ENCODE peak calls at places on chromosome 1, in nine cellular contexts. E is K562, F is transverse colon, R is spleen, I is H1, N is suprapubic skin, K is endothelial cell of umbilical vein, S is breast epithelium, Q is sigmoid colon. U is an unnamed sample.

GRCh38 chr1:115073298-115074087 is 15.8 kb downstream of the TSPAN2 start:
- DNase-seq in E (no peak), F (no peak), R (no peak), I (no peak), N (no peak), K (no peak), S (no peak), Q (no peak), U (no peak)

GRCh38 chr1:17521946-17522612 is 17.4 kb upstream of the ARHGEF10L start:
- DNase-seq in E (peak; percentile 18), F (peak; percentile 82), R (no peak), I (no peak), N (no peak), K (no peak), S (no peak), Q (no peak), U (no peak)

GRCh38 chr1:2517966-2518365 is 8.4 kb downstream of the PANK4 start:
- DNase-seq in E (no peak), F (no peak), R (no peak), I (no peak), N (no peak), K (no peak), S (no peak), Q (no peak), U (no peak)

GRCh38 chr1:247375747-247376146 is 40.2 kb upstream of the NLRP3 start:
- DNase-seq in E (no peak), F (no peak), R (no peak), I (no peak), N (no peak), K (no peak), S (no peak), Q (no peak), U (no peak)

GRCh38 chr1:112263464-112263863 is 132.6 kb upstream of the CTTNBP2NL start:
- DNase-seq in E (no peak), F (no peak), R (no peak), I (no peak), N (no peak), K (peak; percentile 55), S (no peak), Q (no peak), U (no peak)

GRCh38 chr1:8423702-8424538 is 106.0 kb downstream of the SLC45A1 start:
- DNase-seq in E (peak; percentile 66), F (peak; percentile 63), R (peak; percentile 89), I (peak; percentile 41), N (peak; percentile 78), K (peak; percentile 75), S (no peak), Q (peak; percentile 74), U (peak; percentile 37)

GRCh38 chr1:181656491-181656890 is 173.2 kb downstream of the CACNA1E start:
- DNase-seq in E (no peak), F (no peak), R (no peak), I (no peak), N (no peak), K (no peak), S (no peak), Q (no peak), U (no peak)

GRCh38 chr1:94081566-94082344 is 39.2 kb downstream of the ABCA4 start:
- DNase-seq in E (no peak), F (no peak), R (no peak), I (no peak), N (no peak), K (no peak), S (no peak), Q (no peak), U (no peak)

GRCh38 chr1:213689260-213689659 is 298.5 kb upstream of the PROX1 start:
- DNase-seq in E (no peak), F (no peak), R (no peak), I (no peak), N (no peak), K (no peak), S (no peak), Q (no peak), U (no peak)

GRCh38 chr1:27630859-27631491 is 4.0 kb downstream of the FGR start:
- DNase-seq in E (no peak), F (no peak), R (peak; percentile 84), I (no peak), N (no peak), K (no peak), S (no peak), Q (peak; percentile 81), U (no peak)

GRCh38 chr1:195604287-195604686 is 1004.0 kb downstream of the KCNT2 start:
- DNase-seq in E (no peak), F (no peak), R (no peak), I (no peak), N (no peak), K (no peak), S (no peak), Q (no peak), U (no peak)

GRCh38 chr1:156992215-156992614 is 53.3 kb downstream of the ARHGEF11 start:
- DNase-seq in E (no peak), F (peak; percentile 20), R (no peak), I (no peak), N (no peak), K (no peak), S (no peak), Q (no peak), U (no peak)

GRCh38 chr1:30117685-30118084 is 605.7 kb downstream of the MATN1 start:
- DNase-seq in E (peak; percentile 19), F (no peak), R (no peak), I (no peak), N (no peak), K (no peak), S (no peak), Q (no peak), U (no peak)

GRCh38 chr1:12121212-12122000 is 45.4 kb upstream of the TNFRSF1B start:
- DNase-seq in E (no peak), F (no peak), R (peak; percentile 30), I (no peak), N (no peak), K (no peak), S (no peak), Q (no peak), U (no peak)
- TF ChIP-seq POLR2AphosphoS5 in E (no peak), F (peak; percentile 55), R (no peak), I (no peak), N (no peak), K (no peak), S (no peak), Q (no peak), U (no peak)

DNA sequence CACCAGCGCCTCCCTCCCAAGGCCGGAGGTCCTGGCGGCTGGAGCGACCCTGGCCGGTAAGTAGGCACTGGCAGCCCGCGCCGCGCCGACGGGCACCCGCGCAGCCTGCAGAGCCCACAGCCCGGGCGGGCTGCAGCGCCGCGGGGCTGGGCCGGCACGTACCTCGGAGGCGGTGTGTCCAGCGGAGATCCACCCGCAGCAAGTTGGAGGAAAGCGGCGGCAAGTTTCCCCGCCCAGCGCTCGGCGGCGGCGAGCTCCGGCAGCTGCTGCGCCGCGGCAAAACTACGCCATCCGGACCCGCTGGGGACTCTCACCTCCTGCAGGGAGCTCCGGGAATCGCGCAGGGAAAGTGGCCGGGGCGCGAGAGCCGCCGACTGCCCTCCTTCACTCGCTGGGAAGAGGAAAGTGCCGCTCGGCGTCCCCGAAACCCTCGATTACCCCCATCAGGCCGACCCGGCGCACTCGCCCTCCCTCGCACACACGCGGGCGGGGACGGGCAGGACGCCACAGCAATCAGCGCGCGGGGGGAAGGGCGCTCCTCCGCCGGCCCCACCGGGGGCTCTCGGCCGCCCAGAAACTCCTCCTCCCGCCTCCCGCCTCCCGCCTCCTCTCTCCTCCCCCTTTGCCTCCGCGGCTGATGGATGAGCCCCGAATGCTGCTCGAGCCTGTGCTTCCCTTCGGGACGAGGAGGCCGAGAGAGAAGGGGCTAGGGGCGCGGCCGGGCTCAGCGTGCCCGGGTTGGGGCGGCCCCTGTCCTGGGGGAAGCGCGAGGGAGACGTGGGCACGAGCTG is at the start of gene TGFBR3:
- DNase-seq in E (peak; percentile 89), F (peak; percentile 86), R (peak; percentile 93), I (no peak), N (peak; percentile 95), K (peak; percentile 93), S (peak; percentile 82), Q (peak; percentile 98), U (peak; percentile 84)
- TF ChIP-seq POLR2A in E (peak; percentile 79), F (peak; percentile 83), R (no peak), I (no peak), N (no peak), K (peak; percentile 78), S (peak; percentile 51), Q (peak; percentile 76), U (peak; percentile 72)

GRCh38 chr1:85297855-85298629 is 21.6 kb upstream of the BCL10 start:
- DNase-seq in E (no peak), F (no peak), R (peak; percentile 80), I (no peak), N (no peak), K (peak; percentile 100), S (no peak), Q (no peak), U (no peak)
- TF ChIP-seq POLR2AphosphoS5 in E (no peak), F (peak; percentile 29), R (peak; percentile 57), I (no peak), N (no peak), K (peak; percentile 77), S (no peak), Q (no peak), U (no peak)

GRCh38 chr1:6489383-6489765 is 2.1 kb downstream of the PLEKHG5 start:
- DNase-seq in E (no peak), F (no peak), R (no peak), I (no peak), N (no peak), K (no peak), S (no peak), Q (no peak), U (no peak)

GRCh38 chr1:6491076-6491449 is 404 bp downstream of the PLEKHG5 start:
- DNase-seq in E (no peak), F (no peak), R (no peak), I (no peak), N (no peak), K (no peak), S (no peak), Q (no peak), U (no peak)

GRCh38 chr1:6491480-6491962 is at the start of gene PLEKHG5:
- DNase-seq in E (no peak), F (no peak), R (no peak), I (peak; percentile 59), N (no peak), K (peak; percentile 81), S (no peak), Q (no peak), U (no peak)

GRCh38 chr1:6489799-6490180 is 1.7 kb downstream of the PLEKHG5 start:
- DNase-seq in E (peak; percentile 91), F (peak; percentile 85), R (peak; percentile 93), I (no peak), N (no peak), K (peak; percentile 71), S (no peak), Q (no peak), U (peak; percentile 98)

DNA sequence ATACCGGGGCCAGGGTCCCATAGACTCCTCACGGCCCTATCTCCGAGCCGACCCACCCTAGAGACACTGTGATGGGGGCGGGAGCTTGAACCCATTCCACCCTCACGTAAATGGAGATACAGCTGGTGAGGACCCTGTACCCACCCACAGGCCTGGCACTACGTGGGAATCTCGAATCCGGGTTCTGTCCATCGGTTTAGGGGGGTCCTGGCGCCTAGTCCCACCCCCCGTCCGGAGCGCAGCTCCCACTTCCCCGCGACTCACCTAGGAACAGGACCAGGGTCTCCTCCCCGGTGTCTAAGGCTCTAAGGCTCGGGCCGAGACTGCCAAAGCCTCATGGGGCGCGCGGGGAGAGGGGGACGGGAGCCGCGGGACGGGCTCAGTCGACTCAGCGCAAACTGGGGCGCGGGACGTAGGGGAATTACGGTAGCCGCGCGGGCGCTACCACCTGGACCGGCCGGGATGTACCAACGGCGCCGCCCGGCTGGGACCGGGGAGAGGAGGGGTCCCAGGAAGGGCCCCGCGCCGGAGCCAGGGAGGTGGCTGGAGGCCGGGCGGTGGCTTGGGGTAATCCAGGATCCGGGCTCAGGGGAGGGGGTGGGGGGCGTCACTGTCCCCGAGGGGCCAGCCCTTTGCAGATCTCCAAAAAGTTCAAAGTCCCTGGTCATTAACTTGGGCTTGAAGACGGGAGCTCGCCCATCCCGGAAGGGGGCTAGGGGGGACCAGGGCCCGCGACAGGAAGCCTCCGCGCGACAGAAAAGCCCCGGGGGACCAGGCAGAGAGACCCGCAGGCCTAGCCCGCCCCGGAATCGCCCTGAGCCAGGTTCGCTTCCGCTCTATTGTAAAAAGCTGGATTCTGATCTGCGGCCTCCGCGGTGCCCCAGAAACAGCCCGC is 1.0 kb downstream of the PLEKHG5 start:
- DNase-seq in E (peak; percentile 74), F (peak; percentile 84), R (peak; percentile 86), I (no peak), N (no peak), K (peak; percentile 57), S (peak; percentile 75), Q (no peak), U (peak; percentile 83)
- TF ChIP-seq POLR2A in E (no peak), F (peak; percentile 38), R (no peak), I (no peak), N (no peak), K (no peak), S (no peak), Q (no peak), U (no peak)